ENCODE peak calls at places on chromosomes 13 and 19, in four cellular contexts. S, X, V and L are unnamed samples.
A peak's percentile ranks its signal among the peaks of the same experiment; 100 is the strongest.

GRCh38 chr13:114309806-114310410 is 4.4 kb upstream of the CHAMP1 start:
- DNase-seq in S (no peak), X (no peak), V (no peak), L (no peak)

GRCh38 chr19:9070066-9070465 is 16.8 kb upstream of the OR1M1 start:
- DNase-seq in S (no peak), X (no peak), V (no peak), L (peak; percentile 85)

GRCh38 chr19:38851622-38852230 is 1.9 kb upstream of the HNRNPL start:
- DNase-seq in S (peak; percentile 91), X (peak; percentile 98), V (peak; percentile 99), L (peak; percentile 79)

GRCh38 chr19:5863030-5863665 is 7.2 kb downstream of the FUT5 start:
- DNase-seq in S (no peak), X (no peak), V (no peak), L (no peak)

GRCh38 chr19:41175825-41176734 is 16.9 kb upstream of the CYP2S1 start:
- DNase-seq in S (peak; percentile 90), X (no peak), V (peak; percentile 92), L (peak; percentile 88)

GRCh38 chr19:15629003-15629880 is 11.5 kb upstream of the CYP4F3 start:
- DNase-seq in S (peak; percentile 81), X (peak; percentile 94), V (peak; percentile 87), L (peak; percentile 61)

GRCh38 chr19:42290523-42291436 is 11.2 kb upstream of the PRR19 start:
- DNase-seq in S (no peak), X (no peak), V (peak; percentile 83), L (no peak)

GRCh38 chr19:38531515-38531914 is 86.2 kb downstream of the MAP4K1 start:
- DNase-seq in S (no peak), X (no peak), V (no peak), L (no peak)

GRCh38 chr13:48188640-48189039 is 44.4 kb upstream of the ITM2B start:
- DNase-seq in S (no peak), X (no peak), V (no peak), L (no peak)

GRCh38 chr19:15476334-15476733 is 3.0 kb downstream of the PGLYRP2 start:
- DNase-seq in S (no peak), X (no peak), V (no peak), L (no peak)

GRCh38 chr19:30360378-30361106 is 11.6 kb upstream of the ZNF536 start:
- DNase-seq in S (no peak), X (peak; percentile 62), V (no peak), L (no peak)

GRCh38 chr13:62210951-62211350 is 795.3 kb upstream of the PCDH20 start:
- DNase-seq in S (no peak), X (no peak), V (no peak), L (no peak)

GRCh38 chr19:8630796-8631424 is 477 bp downstream of the NFILZ start:
- DNase-seq in S (no peak), X (no peak), V (no peak), L (no peak)

GRCh38 chr19:11813801-11814706 is at the start of gene ZNF440:
- DNase-seq in S (peak; percentile 98), X (peak; percentile 97), V (peak; percentile 94), L (peak; percentile 96)

GRCh38 chr19:49807174-49807830 is 5.8 kb downstream of the FUZ start:
- DNase-seq in S (no peak), X (no peak), V (no peak), L (no peak)

GRCh38 chr19:35267818-35268545 is 780 bp upstream of the USF2 start:
- DNase-seq in S (peak; percentile 96), X (peak; percentile 95), V (peak; percentile 89), L (no peak)